ENCODE peak calls at places on chromosomes 1 and 21, in four cellular contexts. T is endodermal cell, M is small intestine, O is astrocyte of the spinal cord. I is an unnamed sample.
A peak's percentile ranks its signal among the peaks of the same experiment; 100 is the strongest.

GRCh38 chr1:51301844-51302162 is 28.6 kb downstream of the TTC39A start:
- DNase-seq in T (no peak), M (no peak), O (no peak), I (no peak)

GRCh38 chr1:32991386-32991785 is 26.8 kb upstream of the RNF19B start:
- DNase-seq in O (peak; percentile 19), T (no peak), M (no peak), I (no peak)

GRCh38 chr21:42509239-42509638 is 4.4 kb upstream of the SLC37A1 start:
- DNase-seq in T (no peak), O (no peak), M (no peak), I (no peak)

GRCh38 chr1:179437171-179437570 is 71.4 kb downstream of the AXDND1 start:
- DNase-seq in O (no peak), T (peak; percentile 80), M (no peak), I (no peak)

GRCh38 chr1:177306981-177307380 is 136.2 kb downstream of the BRINP2 start:
- DNase-seq in T (no peak), M (no peak), O (no peak), I (no peak)

GRCh38 chr1:24102966-24103365 is 9.0 kb downstream of the MYOM3 start:
- DNase-seq in M (no peak), O (no peak), T (no peak), I (no peak)

GRCh38 chr1:209747580-209748262 is 8.1 kb upstream of the TRAF3IP3 start:
- DNase-seq in T (peak; percentile 99), M (peak; percentile 97), O (peak; percentile 94), I (peak; percentile 97)

GRCh38 chr1:160576430-160576829 is 2.9 kb downstream of the CD84 start:
- DNase-seq in M (no peak), T (no peak), O (no peak), I (no peak)

GRCh38 chr1:205774277-205775014 is 836 bp downstream of the RAB29 start:
- DNase-seq in T (peak; percentile 84), O (no peak), M (peak; percentile 23), I (peak; percentile 63)

GRCh38 chr1:164613176-164613575 is 54.2 kb downstream of the PBX1 start:
- DNase-seq in T (no peak), O (peak; percentile 30), M (peak; percentile 93), I (peak; percentile 74)

DNA sequence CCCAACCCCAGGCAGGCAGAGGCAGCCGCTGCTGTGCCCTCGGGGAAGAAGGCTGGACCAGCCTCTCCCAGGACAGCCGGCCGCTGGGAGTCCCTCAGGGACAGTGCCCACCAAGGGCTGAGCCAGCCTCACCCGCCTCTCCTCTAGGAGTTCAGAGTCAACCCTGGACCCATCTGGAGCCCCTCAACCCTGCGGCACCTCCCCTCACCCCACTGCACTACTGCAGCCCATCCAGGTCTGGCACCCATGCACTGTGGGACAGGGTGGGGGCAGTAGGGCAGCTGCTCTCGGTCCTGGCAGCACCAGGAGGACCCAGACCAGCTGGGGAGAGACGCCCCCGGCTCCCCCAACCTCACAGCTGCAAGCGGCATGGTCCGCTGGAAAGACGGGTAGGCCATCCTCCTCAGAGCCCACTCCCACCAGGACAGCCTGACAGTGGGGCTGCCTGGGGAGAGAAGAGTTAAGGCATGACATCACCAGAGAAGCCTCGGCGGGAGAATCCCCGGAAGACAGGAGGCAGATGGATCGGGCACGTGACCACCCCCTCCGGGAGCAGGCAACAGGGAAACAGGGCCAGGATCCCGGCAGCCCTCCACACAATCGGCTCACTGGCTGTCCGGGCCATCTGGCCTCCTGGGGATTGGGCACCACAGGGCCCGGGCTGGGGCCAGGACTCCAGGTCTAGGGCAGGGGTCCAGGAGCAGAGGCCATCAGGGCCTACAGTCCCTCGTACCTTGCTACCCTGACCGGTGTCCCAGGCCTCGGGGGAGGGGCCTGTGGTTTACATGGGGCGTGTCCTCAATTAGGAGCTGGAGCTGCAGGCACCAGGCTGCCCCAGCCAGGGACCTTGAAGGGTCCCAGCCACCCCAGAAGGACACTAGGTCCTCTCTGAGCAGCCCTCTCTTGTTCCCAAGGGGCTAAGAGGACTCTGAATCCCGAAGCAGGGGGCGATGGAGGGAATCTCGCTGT is 3.1 kb downstream of the ACAP3 start:
- DNase-seq in O (peak; percentile 67), M (peak; percentile 48), T (peak; percentile 91), I (peak; percentile 89)
- H3K4me3 ChIP-seq in O (peak overlapping the region; percentile 13), M (no peak overlapping the region), T (no peak overlapping the region), I (peak overlapping the region; percentile 15)

GRCh38 chr1:174875306-174875705 is 124.4 kb upstream of the CACYBP start:
- DNase-seq in T (peak; percentile 66), O (no peak), M (peak; percentile 94), I (peak; percentile 81)
- H3K4me3 ChIP-seq in T (peak overlapping the region; percentile 73), O (no peak overlapping the region), M (no peak overlapping the region), I (no peak overlapping the region)

DNA sequence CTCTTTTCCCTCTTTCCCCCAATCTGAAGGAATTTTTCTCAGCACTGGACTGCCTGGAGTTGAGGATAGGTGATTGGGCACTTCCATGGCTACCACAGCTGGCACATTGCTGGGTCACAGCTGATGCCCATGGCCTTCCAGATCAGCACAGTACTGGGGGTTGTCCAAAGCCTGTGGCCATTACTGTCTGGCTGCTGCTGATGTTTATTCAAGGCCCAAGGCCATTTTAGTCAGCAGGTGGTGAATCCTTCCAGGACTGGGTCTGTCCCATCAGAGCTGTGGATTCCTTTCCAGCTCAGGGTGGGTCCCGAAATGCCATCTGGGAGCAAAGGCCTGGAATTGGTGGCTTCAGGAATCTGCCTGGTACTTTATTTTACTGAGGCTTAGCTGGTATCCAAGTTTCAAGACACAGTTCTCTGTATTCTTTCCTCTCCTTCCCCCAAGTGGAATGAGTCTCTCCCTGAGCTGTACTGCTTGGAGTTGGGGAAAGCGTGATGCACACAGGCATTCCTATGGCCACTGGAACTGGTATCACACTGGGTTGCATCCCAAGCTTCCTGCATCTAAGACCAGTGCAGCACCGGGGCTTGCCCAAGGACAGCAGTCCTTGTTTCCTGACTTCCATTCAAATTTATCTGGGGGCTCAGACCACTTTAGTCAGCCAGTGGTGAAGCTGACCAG is 19.1 kb downstream of the GPR88 start:
- DNase-seq in T (no peak), O (no peak), M (no peak), I (no peak)
- H3K4me3 ChIP-seq in T (no peak overlapping the region), O (no peak overlapping the region), M (no peak overlapping the region), I (no peak overlapping the region)

GRCh38 chr1:11691928-11692711 is 610 bp downstream of the DRAXIN start:
- DNase-seq in M (no peak), T (peak; percentile 75), O (no peak), I (no peak)

GRCh38 chr1:11692899-11693590 is 1.5 kb downstream of the DRAXIN start:
- DNase-seq in T (no peak), O (peak; percentile 81), M (peak; percentile 28), I (no peak)

GRCh38 chr1:11691302-11691914 is at the start of gene DRAXIN:
- DNase-seq in O (no peak), T (peak; percentile 93), M (no peak), I (peak; percentile 60)

GRCh38 chr1:11690669-11691301 is 725 bp upstream of the DRAXIN start:
- DNase-seq in T (peak; percentile 80), O (no peak), M (no peak), I (peak; percentile 72)

GRCh38 chr1:11693917-11694316 is 2.4 kb downstream of the DRAXIN start:
- DNase-seq in T (no peak), M (no peak), O (no peak), I (no peak)
- H3K4me3 ChIP-seq in T (no peak overlapping the region), M (no peak overlapping the region), O (no peak overlapping the region), I (no peak overlapping the region)

I was measured in hepatocyte.